ENCODE peak calls at places on chromosomes 3 and 15, in seven cellular contexts. E is neuronal stem cell, H is IMR-90, X is mesenchymal stem cell, T is H1, D is mesendoderm, P is H9. L is an unnamed sample.
A peak's percentile ranks its signal among the peaks of the same experiment; 100 is the strongest.

GRCh38 chr3:161977063-161977462 is 480.5 kb downstream of the OTOL1 start:
- DNase-seq in H (peak; percentile 44), P (no peak), X (peak; percentile 70), D (no peak), E (no peak), T (no peak), L (no peak)

GRCh38 chr3:77772459-77772858 is 732.6 kb downstream of the ROBO2 start:
- DNase-seq in D (no peak), P (no peak), X (no peak), T (no peak), E (no peak), H (no peak), L (no peak)

GRCh38 chr3:139317660-139318430 is 26.0 kb upstream of the MRPS22 start:
- DNase-seq in D (no peak), E (no peak), X (no peak), P (no peak), H (no peak), T (no peak), L (no peak)

GRCh38 chr3:134721214-134721613 is 70.4 kb upstream of the KY start:
- DNase-seq in H (no peak), D (no peak), E (no peak), P (no peak), T (no peak), X (no peak), L (peak; percentile 76)

GRCh38 chr3:118990818-118991560 is 43.7 kb downstream of the IGSF11 start:
- DNase-seq in P (no peak), T (no peak), X (no peak), H (no peak), E (no peak), D (peak; percentile 64), L (no peak)

GRCh38 chr3:38170722-38171121 is 5.4 kb downstream of the OXSR1 start:
- DNase-seq in E (no peak), X (no peak), P (no peak), D (no peak), T (no peak), H (no peak), L (no peak)

GRCh38 chr15:70879386-70879785 is 12.8 kb downstream of the THAP10 start:
- DNase-seq in P (no peak), T (no peak), X (peak; percentile 32), H (peak; percentile 93), D (no peak), E (no peak), L (no peak)

GRCh38 chr3:11447584-11448200 is 175.5 kb downstream of the ATG7 start:
- DNase-seq in E (no peak), T (no peak), X (no peak), H (no peak), D (no peak), P (no peak), L (no peak)

GRCh38 chr15:82165948-82166376 is 96.6 kb downstream of the EFL1 start:
- DNase-seq in E (no peak), D (no peak), H (peak; percentile 70), T (no peak), X (peak; percentile 57), P (no peak), L (peak; percentile 9)

GRCh38 chr15:80003171-80003570 is 32.2 kb upstream of the BCL2A1 start:
- DNase-seq in X (no peak), H (no peak), T (no peak), P (peak; percentile 72), D (peak; percentile 8), E (no peak), L (no peak)

GRCh38 chr15:64096486-64097431 is 977 bp downstream of the SNX1 start:
- DNase-seq in D (peak; percentile 52), X (peak; percentile 51), E (no peak), H (peak; percentile 43), T (no peak), P (no peak), L (no peak)

GRCh38 chr15:27714675-27715074 is 384.4 kb downstream of the OCA2 start:
- DNase-seq in T (no peak), E (no peak), D (peak; percentile 40), P (peak; percentile 51), H (no peak), X (no peak), L (no peak)

GRCh38 chr3:96430019-96430541 is 384.3 kb upstream of the EPHA6 start:
- DNase-seq in X (no peak), H (no peak), P (no peak), T (no peak), D (no peak), E (no peak), L (peak; percentile 4)

GRCh38 chr3:183868804-183869203 is 15.9 kb downstream of the PARL start:
- DNase-seq in E (no peak), X (no peak), H (no peak), T (no peak), P (no peak), D (no peak), L (no peak)

GRCh38 chr3:23735575-23736326 is 70.0 kb upstream of the UBE2E1 start:
- DNase-seq in T (no peak), D (no peak), H (no peak), X (peak; percentile 50), E (no peak), P (no peak), L (no peak)

GRCh38 chr3:67526246-67526645 is 128.2 kb downstream of the SUCLG2 start:
- DNase-seq in E (no peak), P (no peak), X (peak; percentile 46), H (peak; percentile 91), D (no peak), T (no peak), L (peak; percentile 79)

GRCh38 chr15:48966595-48967301 is 3.0 kb upstream of the SHC4 start:
- DNase-seq in X (peak; percentile 59), E (no peak), T (no peak), P (no peak), D (no peak), H (peak; percentile 93), L (no peak)

GRCh38 chr3:122349171-122349570 is 24.1 kb downstream of the CSTA start:
- DNase-seq in E (no peak), D (no peak), H (peak; percentile 1), T (no peak), P (no peak), X (no peak), L (peak; percentile 54)

DNA sequence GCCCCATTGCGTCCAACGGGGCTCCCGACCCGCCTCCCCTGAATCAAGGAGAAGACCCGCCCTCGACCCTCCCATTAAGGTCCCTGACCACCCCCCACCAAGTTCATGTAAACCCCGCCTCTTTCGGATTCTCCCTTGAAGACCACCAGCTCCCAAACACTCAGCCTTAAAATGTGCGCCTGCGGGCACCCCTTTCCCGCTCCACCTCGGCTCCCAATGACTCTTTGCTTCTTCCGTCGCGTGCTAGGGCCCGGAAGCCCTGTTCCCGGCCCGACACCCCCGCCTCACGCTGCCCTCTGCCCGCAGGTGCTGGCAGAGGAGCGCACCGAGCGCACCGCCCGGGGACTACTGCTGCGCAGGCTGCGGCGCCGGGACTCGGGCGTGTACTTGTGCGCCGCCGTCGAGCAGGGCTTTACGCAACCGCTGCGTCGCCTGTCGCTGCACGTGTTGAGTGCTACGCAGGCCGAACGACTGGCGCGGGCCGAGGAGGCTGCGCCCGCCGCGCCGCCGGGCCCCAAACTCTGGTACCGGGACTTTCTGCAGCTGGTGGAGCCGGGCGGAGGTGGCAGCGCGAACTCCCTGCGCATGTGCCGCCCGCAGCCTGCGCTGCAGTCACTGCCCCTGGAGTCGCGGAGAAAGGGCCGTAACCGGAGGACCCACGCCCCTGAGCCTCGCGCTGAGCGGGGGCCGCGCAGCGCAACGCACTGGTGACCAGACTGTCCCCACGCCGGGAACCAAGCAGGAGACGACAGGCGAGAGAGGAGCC is 2.7 kb upstream of the LSMEM2 start:
- DNase-seq in X (no peak), H (no peak), P (peak; percentile 82), D (no peak), T (no peak), E (no peak), L (no peak)
- H3K27ac ChIP-seq in X (no peak overlapping the region), H (no peak overlapping the region), P (no peak overlapping the region), D (no peak overlapping the region), T (no peak overlapping the region), E (no peak overlapping the region), L (no peak overlapping the region)

DNA sequence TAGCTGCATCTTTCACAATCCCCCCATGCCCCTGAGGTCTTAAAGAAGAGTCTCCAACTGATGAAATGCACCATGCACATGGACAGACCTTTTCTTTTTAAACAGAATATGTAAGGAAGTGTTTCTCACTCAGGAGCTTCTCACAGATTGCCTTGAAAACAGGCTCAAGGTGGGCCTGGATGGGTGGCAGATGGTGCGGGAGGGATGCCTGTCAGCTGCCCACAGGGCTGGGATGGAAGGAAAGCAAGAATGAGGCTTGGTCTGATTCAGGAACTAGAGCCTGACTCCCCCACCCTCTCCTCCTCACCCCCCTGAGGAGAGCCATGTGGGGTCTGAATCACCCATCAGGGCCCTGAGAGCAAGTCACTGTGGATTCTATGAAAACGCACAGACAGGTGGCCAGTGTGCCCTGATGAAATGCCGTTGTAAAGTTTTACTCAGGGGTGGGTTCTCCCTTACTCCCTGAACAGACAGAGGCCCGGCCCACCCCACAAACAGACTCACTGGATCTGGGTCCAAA is 67.2 kb downstream of the UMPS start:
- DNase-seq in D (no peak), H (peak; percentile 12), P (no peak), X (no peak), T (no peak), E (no peak), L (no peak)
- H3K18ac ChIP-seq in D (no peak overlapping the region), H (no peak overlapping the region), P (no peak overlapping the region), X (no peak overlapping the region), T (no peak overlapping the region), E (no peak overlapping the region), L (no peak overlapping the region)

GRCh38 chr3:168090306-168091085 is 5.2 kb downstream of the GOLIM4 start:
- DNase-seq in H (peak; percentile 73), E (no peak), P (no peak), X (no peak), T (no peak), D (no peak), L (no peak)
- H3K27ac ChIP-seq in H (no peak overlapping the region), E (no peak overlapping the region), P (no peak overlapping the region), X (no peak overlapping the region), T (no peak overlapping the region), D (no peak overlapping the region), L (no peak overlapping the region)

DNA sequence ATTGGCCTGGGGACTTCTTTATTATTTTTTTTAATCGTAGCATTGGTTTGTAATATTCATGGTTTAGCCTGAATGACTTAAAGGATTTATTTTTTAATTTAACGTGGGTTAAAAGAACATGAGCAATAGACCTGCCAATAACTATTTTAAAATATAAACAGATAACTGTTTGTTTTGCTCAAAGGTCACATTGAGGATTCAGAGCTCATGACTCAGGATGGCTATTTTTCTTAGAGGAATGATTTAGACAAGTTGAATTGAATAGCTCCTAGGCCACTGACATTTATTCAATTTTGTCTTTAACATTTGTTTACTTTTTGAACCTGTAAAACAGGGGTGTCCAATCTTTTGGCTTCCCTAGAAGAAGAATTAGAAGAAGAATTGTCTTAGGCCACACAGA is 68.5 kb downstream of the ITPR1 start:
- DNase-seq in H (no peak), X (peak; percentile 28), D (no peak), E (no peak), P (no peak), T (no peak), L (no peak)
- H3K18ac ChIP-seq in H (no peak overlapping the region), X (no peak overlapping the region), D (no peak overlapping the region), E (no peak overlapping the region), P (no peak overlapping the region), T (no peak overlapping the region), L (no peak overlapping the region)

L was measured in trophoblast cell.